ENCODE peak calls at places on chromosomes 11 and 22, in eight cellular contexts. H, Q, I, P, Y, B, K and R are unnamed samples.

GRCh38 chr11:76096552-76096951 is 109.8 kb downstream of the WNT11 start:
- DNase-seq in H (no peak), Q (no peak), I (no peak), P (no peak), Y (no peak), B (no peak), K (no peak), R (no peak)

GRCh38 chr22:50599816-50600454 is 658 bp upstream of the MAPK8IP2 start:
- DNase-seq in H (peak; percentile 71), Q (peak; percentile 33), I (peak; percentile 64), P (peak; percentile 57), Y (no peak), B (no peak), K (peak; percentile 8), R (peak; percentile 73)

GRCh38 chr22:35154937-35155387 is 89.0 kb downstream of the ISX start:
- DNase-seq in H (peak; percentile 36), Q (peak; percentile 36), I (no peak), P (peak; percentile 25), Y (no peak), B (peak; percentile 56), K (peak; percentile 45), R (no peak)

GRCh38 chr11:71340076-71340606 is 87.8 kb upstream of the SHANK2 start:
- DNase-seq in H (no peak), Q (no peak), I (no peak), P (no peak), Y (no peak), B (no peak), K (no peak), R (peak; percentile 33)

GRCh38 chr11:124874571-124875255 is 9.5 kb downstream of the ROBO3 start:
- DNase-seq in H (no peak), Q (no peak), I (no peak), P (no peak), Y (no peak), B (no peak), K (no peak), R (peak; percentile 24)

GRCh38 chr11:43578346-43579170 is 102.0 kb upstream of the HSD17B12 start:
- DNase-seq in H (no peak), Q (peak; percentile 61), I (no peak), P (no peak), Y (no peak), B (no peak), K (peak; percentile 53), R (no peak)

GRCh38 chr11:34145847-34146381 is 40.5 kb downstream of the NAT10 start:
- DNase-seq in H (no peak), Q (no peak), I (no peak), P (no peak), Y (no peak), B (no peak), K (no peak), R (no peak)

GRCh38 chr11:132490976-132491375 is 1041.3 kb downstream of the OPCML start:
- DNase-seq in H (no peak), Q (peak; percentile 48), I (no peak), P (no peak), Y (peak; percentile 86), B (no peak), K (peak; percentile 92), R (no peak)

GRCh38 chr11:43360361-43361032 is 1.8 kb downstream of the TTC17 start:
- DNase-seq in H (no peak), Q (no peak), I (no peak), P (no peak), Y (no peak), B (no peak), K (no peak), R (no peak)

GRCh38 chr11:89125298-89125697 is 52.4 kb upstream of the TYR start:
- DNase-seq in H (no peak), Q (no peak), I (no peak), P (no peak), Y (no peak), B (no peak), K (no peak), R (no peak)

GRCh38 chr22:44448271-44448780 is 49.7 kb downstream of the RTL6 start:
- DNase-seq in H (peak; percentile 63), Q (peak; percentile 97), I (no peak), P (peak; percentile 88), Y (no peak), B (no peak), K (peak; percentile 88), R (peak; percentile 50)

GRCh38 chr11:12863605-12864121 is 145.5 kb upstream of the RASSF10 start:
- DNase-seq in H (no peak), Q (no peak), I (no peak), P (no peak), Y (no peak), B (no peak), K (no peak), R (no peak)

GRCh38 chr22:49993649-49994360 is 18.8 kb downstream of the IL17REL start:
- DNase-seq in H (no peak), Q (no peak), I (no peak), P (no peak), Y (no peak), B (peak; percentile 33), K (no peak), R (peak; percentile 49)

GRCh38 chr11:2807276-2807681 is 78.3 kb downstream of the CDKN1C start:
- DNase-seq in H (peak; percentile 67), Q (peak; percentile 28), I (no peak), P (peak; percentile 77), Y (peak; percentile 94), B (peak; percentile 84), K (no peak), R (peak; percentile 16)

GRCh38 chr11:76279651-76280050 is 73.3 kb upstream of the WNT11 start:
- DNase-seq in H (no peak), Q (no peak), I (no peak), P (no peak), Y (no peak), B (no peak), K (no peak), R (no peak)

GRCh38 chr22:17090550-17090949 is 5.8 kb downstream of the IL17RA start:
- DNase-seq in H (no peak), Q (no peak), I (no peak), P (no peak), Y (no peak), B (no peak), K (no peak), R (no peak)

GRCh38 chr11:95119361-95120060 is 29.9 kb downstream of the ENDOD1 start:
- DNase-seq in H (no peak), Q (no peak), I (no peak), P (no peak), Y (no peak), B (no peak), K (peak; percentile 94), R (no peak)

GRCh38 chr22:29195118-29195963 is 10.4 kb upstream of the EMID1 start:
- DNase-seq in H (no peak), Q (no peak), I (no peak), P (no peak), Y (no peak), B (no peak), K (no peak), R (no peak)

DNA sequence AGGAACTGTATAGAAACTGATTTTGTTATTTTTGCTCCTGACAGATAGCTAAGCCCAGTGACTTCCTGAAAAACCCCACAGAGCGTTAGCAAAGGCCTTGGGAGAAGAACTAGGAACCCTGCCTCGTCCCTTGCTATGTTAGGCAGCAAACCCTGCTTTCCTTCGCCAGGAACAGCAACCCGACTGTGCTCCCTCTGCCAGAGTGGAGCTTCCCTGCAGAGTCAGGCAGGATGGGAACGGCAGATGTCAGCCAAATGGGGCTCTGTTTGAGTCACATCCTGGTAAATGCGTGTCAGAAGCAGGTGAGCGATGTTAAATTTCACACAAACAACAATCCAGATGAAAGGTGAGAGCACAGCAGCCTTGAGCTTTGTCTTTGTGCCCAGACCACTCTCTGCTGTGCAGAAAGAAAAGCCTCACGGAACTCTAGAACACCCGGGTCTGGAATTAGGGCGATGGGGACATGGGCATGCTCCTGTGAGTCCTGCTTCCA is 186.6 kb downstream of the ADAMTS15 start:
- DNase-seq in H (no peak), Q (peak; percentile 75), I (no peak), P (peak; percentile 47), Y (no peak), B (no peak), K (peak; percentile 92), R (no peak)
- H3K4me3 ChIP-seq in H (no peak overlapping the region), Q (no peak overlapping the region), I (no peak overlapping the region), P (no peak overlapping the region), Y (no peak overlapping the region), B (no peak overlapping the region), K (no peak overlapping the region), R (no peak overlapping the region)

DNA sequence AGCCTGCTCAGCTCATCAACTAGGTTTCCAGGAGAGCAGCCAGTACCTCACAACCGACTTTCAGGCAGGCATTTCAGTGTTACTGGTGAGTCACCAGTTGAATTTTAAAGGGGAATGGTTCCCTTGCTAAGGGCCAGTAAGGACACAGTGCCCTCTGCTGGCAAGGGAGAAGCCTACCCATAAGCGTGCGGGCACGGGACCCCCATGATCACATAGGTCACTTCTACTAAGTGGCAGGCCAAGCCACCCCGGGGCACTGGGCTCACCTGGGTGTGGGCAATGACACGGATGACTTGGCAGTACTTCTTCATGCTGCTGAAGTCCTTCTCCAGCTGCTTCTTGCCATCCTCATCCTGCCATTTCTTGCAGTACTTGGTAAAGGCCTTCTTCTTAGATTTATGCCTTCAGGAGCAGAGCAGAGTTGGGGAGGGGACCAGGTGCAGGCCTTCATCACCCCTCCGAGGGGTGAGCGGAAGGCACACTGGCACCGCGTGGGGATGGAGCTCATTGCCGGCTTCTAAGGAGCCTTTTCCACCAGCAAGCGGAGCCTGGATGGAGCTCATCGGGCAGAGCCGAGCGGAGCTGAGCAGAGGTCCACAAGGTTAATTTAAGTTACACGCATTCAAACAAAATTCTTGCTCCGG is 2.9 kb downstream of the RPL3 start:
- DNase-seq in H (peak; percentile 77), Q (peak; percentile 93), I (peak; percentile 78), P (peak; percentile 80), Y (no peak), B (peak; percentile 74), K (peak; percentile 85), R (peak; percentile 75)
- H3K4me1 ChIP-seq in H (peaks cover 53% of the 10 kb centered on the region), Q (peaks cover 18% of the 10 kb centered on the region), I (peaks cover 53% of the 10 kb centered on the region), P (peaks cover 11% of the 10 kb centered on the region), Y (peaks cover 67% of the 10 kb centered on the region), B (peaks cover 55% of the 10 kb centered on the region), K (peaks cover 44% of the 10 kb centered on the region), R (peaks cover 5% of the 10 kb centered on the region)

DNA sequence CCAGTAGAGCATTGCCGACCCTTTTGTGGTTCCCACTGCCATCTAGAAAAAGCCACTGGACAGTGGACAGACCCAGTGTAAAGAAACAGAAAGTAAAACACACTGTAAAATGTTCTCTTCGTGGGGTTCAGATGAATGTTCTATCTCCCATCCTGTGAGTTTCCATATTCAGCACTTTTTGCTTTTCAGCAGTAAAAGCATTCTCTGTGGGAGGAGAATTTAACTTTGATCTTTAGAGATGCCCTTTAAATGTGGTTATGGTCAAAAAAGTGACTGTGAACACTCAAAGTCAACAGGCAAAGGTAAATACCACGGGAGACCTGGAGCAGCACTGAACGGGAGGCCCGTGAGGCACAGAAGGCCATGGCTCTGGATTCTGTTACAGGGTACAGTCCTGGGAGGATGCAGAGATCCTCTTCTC is 53.9 kb downstream of the FLI1 start:
- DNase-seq in H (no peak), Q (no peak), I (no peak), P (no peak), Y (no peak), B (no peak), K (no peak), R (no peak)
- H3K27ac ChIP-seq in H (peak overlapping the region; percentile 29), Q (no peak overlapping the region), I (peak overlapping the region; percentile 20), P (no peak overlapping the region), Y (no peak overlapping the region), B (no peak overlapping the region), K (no peak overlapping the region), R (no peak overlapping the region)

DNA sequence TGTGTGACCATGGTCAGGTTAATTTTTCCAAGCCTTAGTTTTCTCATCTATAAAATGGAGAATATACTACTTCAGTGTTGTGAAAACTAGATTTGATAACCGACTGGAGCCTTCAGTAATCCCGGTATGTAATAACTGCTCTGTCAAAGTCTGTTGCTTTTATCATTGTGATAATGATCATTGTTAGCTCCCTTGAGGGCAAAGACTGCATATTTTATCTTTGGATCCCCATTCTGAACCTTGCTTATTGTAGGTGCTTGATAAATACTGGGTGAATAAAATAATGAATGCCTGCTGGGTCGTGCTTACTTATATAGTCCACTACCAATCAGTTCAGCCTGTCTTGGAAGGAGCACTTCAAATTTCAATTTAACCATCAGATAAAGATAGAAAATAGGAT is 105.3 kb downstream of the ARFGAP2 start:
- DNase-seq in H (no peak), Q (no peak), I (no peak), P (no peak), Y (no peak), B (no peak), K (no peak), R (no peak)
- H3K4me3 ChIP-seq in H (no peak overlapping the region), Q (no peak overlapping the region), I (no peak overlapping the region), P (no peak overlapping the region), Y (no peak overlapping the region), B (no peak overlapping the region), K (no peak overlapping the region), R (no peak overlapping the region)